ENCODE peak calls at places on chromosomes 6 and 20, in four cellular contexts. O is breast epithelium, W is GM23248, M is aorta. G is an unnamed sample. For H3K36me3, the result is how much of the 10 kb centered on the place peaks cover.

GRCh38 chr6:113570651-113571050 is 286.5 kb upstream of the MARCKS start:
- DNase-seq in O (no peak), M (no peak), W (no peak), G (no peak)

GRCh38 chr20:32731882-32732266 is 11.4 kb downstream of the COMMD7 start:
- DNase-seq in W (peak), M (no peak), O (no peak), G (no peak)

GRCh38 chr6:37134622-37135191 is 35.2 kb upstream of the PIM1 start:
- DNase-seq in W (peak), O (no peak), M (peak), G (no peak)

GRCh38 chr20:2756056-2756611 is 44.3 kb downstream of the CPXM1 start:
- DNase-seq in W (peak), M (no peak), O (no peak), G (no peak)

GRCh38 chr6:34990971-34991560 is 102.0 kb downstream of the ANKS1A start:
- DNase-seq in M (no peak), O (no peak), W (peak), G (no peak)

GRCh38 chr6:108134213-108134973 is 31.4 kb upstream of the NR2E1 start:
- DNase-seq in M (no peak), W (no peak), O (no peak), G (no peak)

GRCh38 chr6:156379946-156380707 is 397.1 kb upstream of the ARID1B start:
- DNase-seq in W (peak), O (no peak), M (peak), G (no peak)

GRCh38 chr20:44494681-44495080 is 19.0 kb downstream of the TTPAL start:
- DNase-seq in W (no peak), M (no peak), O (no peak), G (no peak)

GRCh38 chr6:10082385-10082784 is 332.5 kb downstream of the TFAP2A start:
- DNase-seq in O (no peak), W (no peak), M (no peak), G (no peak)

GRCh38 chr20:46179811-46180326 is 61.8 kb downstream of the CD40 start:
- DNase-seq in M (no peak), O (no peak), W (no peak), G (no peak)

GRCh38 chr6:47663462-47664216 is 34.7 kb upstream of the ADGRF4 start:
- DNase-seq in O (no peak), M (no peak), W (no peak), G (no peak)

GRCh38 chr6:70363741-70364493 is 49.4 kb upstream of the FAM135A start:
- DNase-seq in O (no peak), W (no peak), M (no peak), G (no peak)

GRCh38 chr20:3751664-3752385 is 15.7 kb downstream of the ADISSP start:
- DNase-seq in W (no peak), M (peak), O (no peak), G (no peak)

GRCh38 chr20:50308513-50309279 is 118.1 kb downstream of the CEBPB start:
- DNase-seq in W (peak), O (peak), M (peak), G (peak)

GRCh38 chr6:41093729-41094128 is 21.0 kb downstream of the NFYA start:
- DNase-seq in O (no peak), W (peak), M (no peak), G (no peak)

GRCh38 chr6:16078064-16078463 is 50.8 kb upstream of the MYLIP start:
- DNase-seq in M (no peak), W (no peak), O (no peak), G (no peak)

GRCh38 chr6:38078671-38079070 is 259.1 kb downstream of the ZFAND3 start:
- DNase-seq in M (no peak), O (no peak), W (no peak), G (no peak)

GRCh38 chr6:169960003-169960344 is 208.6 kb downstream of the ERMARD start:
- DNase-seq in W (no peak), O (peak), M (no peak), G (no peak)

GRCh38 chr6:25369043-25369442 is 89.9 kb downstream of the CARMIL1 start:
- DNase-seq in W (no peak), M (no peak), O (no peak), G (no peak)

GRCh38 chr20:35741892-35742740 is at the start of gene RBM39:
- DNase-seq in M (peak), W (peak), O (peak), G (peak)

GRCh38 chr20:35735828-35736470 is 6.1 kb downstream of the RBM39 start:
- DNase-seq in O (no peak), M (no peak), W (peak), G (no peak)

GRCh38 chr20:35737865-35738333 is 4.2 kb downstream of the RBM39 start:
- DNase-seq in W (no peak), O (no peak), M (no peak), G (no peak)

GRCh38 chr20:35739294-35740163 is 2.5 kb downstream of the RBM39 start:
- DNase-seq in O (no peak), W (peak), M (no peak), G (no peak)

GRCh38 chr20:35738410-35739179 is 3.5 kb downstream of the RBM39 start:
- DNase-seq in W (no peak), M (no peak), O (no peak), G (no peak)
- H3K36me3 ChIP-seq in W (half or more), M (under half), O (under half), G (under half)

GRCh38 chr6:30681696-30682180 is 4.7 kb downstream of the PPP1R18 start:
- DNase-seq in M (no peak), W (no peak), O (no peak), G (no peak)
- H3K36me3 ChIP-seq in M (under half), W (under half), O (under half), G (under half)

DNA sequence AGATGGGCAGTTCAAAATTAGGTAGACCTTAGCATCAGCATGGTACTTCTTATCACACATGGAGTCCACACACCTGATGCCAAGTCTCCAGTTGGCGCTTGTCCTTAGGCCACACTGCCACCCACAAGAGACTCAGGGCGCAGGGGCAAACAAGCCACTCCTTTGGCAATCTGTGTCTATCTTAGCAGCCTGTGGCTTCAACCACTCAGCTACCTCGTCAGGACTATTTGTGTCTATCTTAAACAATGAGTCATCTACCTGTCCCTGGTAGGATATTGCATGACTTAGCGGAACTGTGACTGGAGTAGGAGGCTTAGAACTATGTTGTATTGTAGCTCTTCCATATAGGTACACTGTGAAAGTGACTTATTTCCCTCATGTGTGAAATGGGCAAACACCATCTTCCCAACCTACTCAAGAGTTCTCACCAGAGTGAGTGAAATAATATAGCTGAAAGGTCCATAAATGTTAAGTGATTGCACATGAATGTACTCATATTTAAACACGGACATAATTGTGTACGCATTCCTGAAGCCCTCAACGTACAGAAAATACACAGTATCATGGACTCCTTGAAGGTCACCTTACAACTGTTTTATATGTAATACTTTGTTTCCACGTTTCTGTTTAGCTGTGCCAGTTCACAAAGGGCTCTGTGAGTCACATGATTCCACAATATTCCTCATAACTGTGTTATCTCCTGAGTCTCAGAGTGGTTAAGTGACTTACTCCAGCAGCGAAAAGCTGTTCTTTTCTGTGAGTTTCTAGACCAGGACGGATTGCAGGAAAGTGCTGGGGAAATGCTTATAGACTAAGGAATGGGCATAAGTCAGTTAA is 1.6 kb downstream of the TRIM27 start:
- DNase-seq in O (no peak), M (no peak), W (peak), G (no peak)
- H3K36me3 ChIP-seq in O (under half), M (under half), W (under half), G (under half)

DNA sequence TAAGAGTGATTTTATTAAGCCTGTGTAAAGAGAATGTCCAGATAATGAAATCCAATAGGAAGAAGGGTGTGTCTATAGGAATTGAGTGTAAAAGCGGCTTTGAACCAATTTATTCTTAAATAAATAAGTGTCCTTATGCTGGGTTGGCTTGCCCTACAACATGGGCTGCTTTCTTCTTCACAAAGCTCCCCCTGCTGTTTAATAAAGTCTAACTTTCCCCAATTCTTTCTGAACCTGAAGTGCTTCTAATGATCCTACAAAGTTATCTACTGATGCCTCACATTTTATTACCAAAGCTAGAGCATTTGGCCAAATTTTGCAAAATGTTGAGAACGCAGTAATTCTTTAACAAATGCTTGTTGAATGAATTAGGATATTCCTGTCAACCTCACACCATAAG is 36.3 kb upstream of the SIRT5 start:
- DNase-seq in W (peak), M (no peak), O (no peak), G (no peak)
- H3K36me3 ChIP-seq in W (under half), M (under half), O (under half), G (under half)